ENCODE peak calls at places on chromosomes 11 and 22, in four cellular contexts. J, E, U and H are unnamed samples.

GRCh38 chr11:121996574-121996973 is 119.4 kb downstream of the BLID start:
- DNase-seq in J (no peak), E (no peak), U (no peak), H (no peak)

GRCh38 chr11:65779919-65780769 is 632 bp downstream of the AP5B1 start:
- DNase-seq in J (peak; percentile 79), E (peak; percentile 90), U (peak; percentile 71), H (peak; percentile 43)

GRCh38 chr22:42844756-42845155 is 12.3 kb downstream of the ARFGAP3 start:
- DNase-seq in J (no peak), E (no peak), U (no peak), H (no peak)

GRCh38 chr11:1931326-1931725 is 11.8 kb downstream of the TNNT3 start:
- DNase-seq in J (peak; percentile 52), E (no peak), U (no peak), H (no peak)

GRCh38 chr22:21020802-21021429 is 6.0 kb downstream of the P2RX6 start:
- DNase-seq in J (no peak), E (peak; percentile 33), U (no peak), H (no peak)

GRCh38 chr22:42805998-42806481 is 51.0 kb downstream of the ARFGAP3 start:
- DNase-seq in J (no peak), E (no peak), U (no peak), H (no peak)

GRCh38 chr11:71202598-71202944 is 49.8 kb downstream of the SHANK2 start:
- DNase-seq in J (no peak), E (no peak), U (no peak), H (no peak)

GRCh38 chr11:8826145-8826786 is 84.7 kb upstream of the AKIP1 start:
- DNase-seq in J (peak; percentile 82), E (no peak), U (no peak), H (no peak)

GRCh38 chr22:20940178-20940790 is 23.1 kb downstream of the CRKL start:
- DNase-seq in J (no peak), E (no peak), U (no peak), H (no peak)

GRCh38 chr11:78551066-78551465 is 23.6 kb downstream of the NARS2 start:
- DNase-seq in J (no peak), E (no peak), U (no peak), H (no peak)

GRCh38 chr11:65071907-65072630 is 11.8 kb downstream of the CDCA5 start:
- DNase-seq in J (no peak), E (no peak), U (no peak), H (no peak)

GRCh38 chr11:74341926-74342325 is 30.5 kb upstream of the P4HA3 start:
- DNase-seq in J (peak; percentile 59), E (no peak), U (no peak), H (no peak)

GRCh38 chr11:4636962-4637661 is at the start of gene OR51D1:
- DNase-seq in J (peak; percentile 63), E (peak; percentile 77), U (peak; percentile 71), H (peak; percentile 30)

GRCh38 chr11:72676874-72677341 is 2.7 kb upstream of the PDE2A start:
- DNase-seq in J (peak; percentile 37), E (peak; percentile 80), U (peak; percentile 36), H (no peak)

GRCh38 chr11:20112291-20113146 is 47.8 kb downstream of the DBX1 start:
- DNase-seq in J (peak; percentile 99), E (peak; percentile 15), U (peak; percentile 68), H (peak; percentile 85)

GRCh38 chr11:2928605-2929510 is at the start of gene PHLDA2:
- DNase-seq in J (peak; percentile 78), E (peak; percentile 81), U (no peak), H (no peak)

GRCh38 chr11:66176650-66177049 is 91.8 kb upstream of the RAB1B start:
- DNase-seq in J (no peak), E (no peak), U (no peak), H (no peak)

GRCh38 chr11:10309163-10310093 is 4.6 kb downstream of the ADM start:
- DNase-seq in J (peak; percentile 90), E (no peak), U (peak; percentile 92), H (peak; percentile 36)

GRCh38 chr11:78801161-78801884 is 226.7 kb upstream of the NARS2 start:
- DNase-seq in J (peak; percentile 90), E (no peak), U (peak; percentile 87), H (no peak)

GRCh38 chr22:48940266-48940987 is 887.2 kb downstream of the BRD1 start:
- DNase-seq in J (no peak), E (no peak), U (no peak), H (no peak)